ENCODE peak calls at places on chromosomes 12 and 14, in four cellular contexts. Z is gastrocnemius medialis, U is thoracic aorta, L is brain microvascular endothelial cell. P is an unnamed sample.

GRCh38 chr12:93766802-93767523 is 89.8 kb downstream of the CRADD start:
- DNase-seq in Z (peak), U (no peak), L (peak), P (no peak)

GRCh38 chr12:21169878-21170472 is 39.0 kb downstream of the SLCO1B1 start:
- DNase-seq in Z (no peak), U (no peak), L (peak), P (peak)

GRCh38 chr14:58749066-58749669 is 111.4 kb downstream of the DACT1 start:
- DNase-seq in Z (no peak), U (no peak), L (peak), P (peak)

GRCh38 chr12:47276253-47277070 is 196.7 kb upstream of the AMIGO2 start:
- DNase-seq in Z (no peak), U (no peak), L (no peak), P (no peak)

GRCh38 chr14:24837280-24838046 is 203.5 kb upstream of the GZMB start:
- DNase-seq in Z (no peak), U (no peak), L (peak), P (no peak)

GRCh38 chr12:49874142-49874897 is 29.4 kb downstream of the FAIM2 start:
- DNase-seq in Z (no peak), U (no peak), L (no peak), P (no peak)

GRCh38 chr14:99281396-99281795 is 9.4 kb upstream of the BCL11B start:
- DNase-seq in Z (no peak), U (no peak), L (no peak), P (no peak)

GRCh38 chr14:95445676-95446075 is 70.8 kb downstream of the SYNE3 start:
- DNase-seq in Z (no peak), U (no peak), L (no peak), P (no peak)

GRCh38 chr14:63949696-63950095 is 96.9 kb downstream of the SYNE2 start:
- DNase-seq in Z (no peak), U (no peak), L (peak), P (no peak)

GRCh38 chr14:22886500-22887259 is 3.7 kb downstream of the REM2 start:
- DNase-seq in Z (peak), U (peak), L (peak), P (peak)

GRCh38 chr14:26401170-26401968 is 196.5 kb downstream of the NOVA1 start:
- DNase-seq in Z (no peak), U (no peak), L (no peak), P (no peak)

GRCh38 chr12:52259850-52260249 is 14.6 kb upstream of the KRT86 start:
- DNase-seq in Z (no peak), U (no peak), L (no peak), P (no peak)

GRCh38 chr14:103243764-103244737 is 90.0 kb upstream of the EIF5 start:
- DNase-seq in Z (no peak), U (no peak), L (no peak), P (peak)

GRCh38 chr14:75615200-75615599 is 36.8 kb downstream of the FLVCR2 start:
- DNase-seq in Z (no peak), U (no peak), L (no peak), P (no peak)

GRCh38 chr12:21941522-21942376 is 523 bp upstream of the ABCC9 start:
- DNase-seq in Z (peak), U (no peak), L (peak), P (no peak)

GRCh38 chr12:26402648-26403047 is 207.3 kb downstream of the SSPN start:
- DNase-seq in Z (no peak), U (no peak), L (no peak), P (no peak)

GRCh38 chr12:49227701-49228100 is 37.2 kb upstream of the TUBA1C start:
- DNase-seq in Z (no peak), U (no peak), L (no peak), P (no peak)

GRCh38 chr12:76029982-76030377 is 1.6 kb downstream of the PHLDA1 start:
- DNase-seq in Z (no peak), U (no peak), L (peak), P (no peak)

GRCh38 chr14:57848353-57848752 is 17.5 kb downstream of the SLC35F4 start:
- DNase-seq in Z (no peak), U (no peak), L (no peak), P (no peak)

GRCh38 chr14:104746951-104747481 is 5.9 kb upstream of the SIVA1 start:
- DNase-seq in Z (peak), U (no peak), L (no peak), P (no peak)
- H3K27ac ChIP-seq in Z (peak), U (peak), L (no peak), P (no peak)

GRCh38 chr12:127567531-127567930 is 699.4 kb upstream of the TMEM132C start:
- DNase-seq in Z (no peak), U (no peak), L (no peak), P (no peak)
- H3K27ac ChIP-seq in Z (no peak), U (no peak), L (no peak), P (no peak)

GRCh38 chr12:54259194-54260011 is 20.5 kb downstream of the CBX5 start:
- DNase-seq in Z (peak), U (peak), L (peak), P (peak)

GRCh38 chr12:54265364-54265812 is 14.5 kb downstream of the CBX5 start:
- DNase-seq in Z (no peak), U (no peak), L (no peak), P (no peak)

GRCh38 chr12:54258286-54258685 is 21.6 kb downstream of the CBX5 start:
- DNase-seq in Z (no peak), U (no peak), L (peak), P (no peak)

GRCh38 chr12:54261817-54262402 is 18.0 kb downstream of the CBX5 start:
- DNase-seq in Z (no peak), U (no peak), L (no peak), P (no peak)

DNA sequence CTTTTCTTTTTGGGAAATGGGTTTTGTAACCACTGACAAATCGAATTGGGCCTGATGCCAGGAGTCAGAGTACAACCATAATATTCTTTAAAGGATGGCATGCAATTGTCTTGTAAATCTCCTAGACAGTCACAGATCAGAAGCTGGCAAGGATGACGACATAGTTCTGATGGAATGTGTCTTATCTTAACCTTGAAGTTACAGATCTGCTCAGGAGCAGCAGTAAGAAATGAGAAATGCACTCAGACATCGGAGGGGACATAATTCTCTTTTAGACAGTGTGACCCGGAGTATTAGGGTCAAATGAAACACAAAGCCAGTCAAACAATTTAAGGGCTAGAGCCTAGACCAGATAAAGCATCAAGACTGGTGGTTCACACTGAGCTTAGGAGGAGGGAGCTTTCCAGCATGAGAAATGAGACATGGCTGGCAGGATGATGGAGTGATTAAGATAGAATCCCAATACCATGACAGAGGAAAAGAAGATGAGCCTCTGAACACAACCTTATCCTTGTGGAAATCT is 17.5 kb downstream of the CBX5 start:
- DNase-seq in Z (no peak), U (no peak), L (peak), P (peak)
- H3K27ac ChIP-seq in Z (no peak), U (no peak), L (peak), P (peak)

GRCh38 chr14:68309121-68309520 is 483.7 kb downstream of the ZFP36L1 start:
- DNase-seq in Z (no peak), U (no peak), L (no peak), P (no peak)
- H3K27ac ChIP-seq in Z (no peak), U (peak), L (no peak), P (no peak)

GRCh38 chr12:105967038-105967776 is 171.5 kb downstream of the NUAK1 start:
- DNase-seq in Z (no peak), U (no peak), L (peak), P (peak)
- H3K27ac ChIP-seq in Z (peak), U (peak), L (peak), P (peak)

DNA sequence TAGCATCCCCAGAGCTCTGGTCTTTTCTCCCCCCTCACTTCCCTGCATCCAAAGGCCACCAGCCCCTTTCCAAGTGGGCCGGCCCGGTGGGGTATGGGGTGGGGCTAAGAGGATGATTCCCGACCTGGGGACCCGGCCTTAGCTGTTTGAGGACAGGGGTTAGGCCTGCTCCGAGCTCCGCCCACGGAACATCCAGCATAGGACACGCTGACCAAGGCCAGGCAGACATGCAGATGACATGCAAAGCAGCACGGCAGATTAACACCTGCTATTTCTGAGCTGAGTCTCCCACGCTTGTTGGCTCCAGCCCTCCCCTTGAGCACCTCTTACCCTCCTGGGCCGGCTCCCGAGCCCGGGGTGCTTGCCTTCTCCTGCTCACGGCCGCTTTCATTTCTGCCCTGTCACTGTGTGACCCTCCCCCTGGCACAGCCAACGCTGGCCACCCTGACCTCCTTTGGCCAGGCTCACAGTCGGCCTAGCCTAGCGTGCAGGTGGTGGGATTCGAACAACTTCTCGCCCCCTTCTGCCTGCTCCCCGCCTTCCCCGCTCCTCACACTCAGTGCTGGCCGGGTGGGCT is 40.2 kb downstream of the TEAD4 start:
- DNase-seq in Z (peak), U (no peak), L (no peak), P (no peak)
- H3K27ac ChIP-seq in Z (peak), U (peak), L (no peak), P (no peak)

GRCh38 chr14:92510972-92511371 is 2.6 kb upstream of the RIN3 start:
- DNase-seq in Z (no peak), U (no peak), L (no peak), P (no peak)
- H3K27ac ChIP-seq in Z (no peak), U (no peak), L (peak), P (peak)

DNA sequence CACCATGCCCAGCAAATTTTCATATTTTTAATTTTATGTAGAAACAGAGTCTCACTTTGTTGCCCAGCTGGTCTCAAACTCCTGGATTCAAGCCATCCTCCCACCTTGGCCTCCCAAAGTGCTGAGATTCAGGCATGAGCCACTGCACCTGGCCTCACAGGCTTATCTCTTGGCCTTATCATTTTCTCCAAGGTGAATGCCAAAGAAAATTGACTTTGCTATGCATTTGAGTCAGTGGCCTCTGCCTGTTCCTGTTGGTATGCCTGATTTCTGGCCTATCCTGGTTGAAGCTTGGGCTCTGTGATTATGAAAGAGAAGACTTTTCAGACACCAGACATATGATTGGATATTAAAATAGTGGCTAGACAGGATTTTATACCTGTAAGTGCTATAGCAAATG is 34.2 kb downstream of the MANSC1 start:
- DNase-seq in Z (no peak), U (no peak), L (no peak), P (no peak)
- H3K27ac ChIP-seq in Z (no peak), U (no peak), L (no peak), P (no peak)

DNA sequence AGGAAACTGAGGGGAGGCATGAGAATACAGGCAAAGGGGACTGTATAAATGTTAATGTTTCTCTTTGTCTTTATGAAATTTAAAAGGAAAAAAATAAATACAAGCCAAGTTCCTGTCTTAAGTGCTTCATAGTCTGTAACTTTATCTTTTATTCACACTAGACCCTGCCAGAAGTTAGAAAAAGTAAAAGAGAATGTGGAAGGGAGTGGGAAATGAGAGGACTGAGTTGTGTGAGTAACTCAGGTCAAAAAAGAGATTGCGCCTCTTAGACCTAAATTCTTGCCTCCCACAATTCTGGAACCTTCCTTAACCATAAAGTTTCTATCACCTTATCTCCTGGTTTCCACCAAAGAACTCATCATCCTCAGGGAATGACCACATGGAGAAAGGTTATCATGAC is 141.1 kb downstream of the KICS2 start:
- DNase-seq in Z (no peak), U (no peak), L (no peak), P (no peak)
- H3K27ac ChIP-seq in Z (no peak), U (no peak), L (no peak), P (no peak)